ENCODE peak calls at places on chromosomes 6 and 20, in six cellular contexts. One of them, this sample, is unnamed. For H3K9me3, the result is how much of the 10 kb centered on the place peaks cover.

GRCh38 chr20:45892828-45893500 is 1.8 kb downstream of the CTSA start:
- DNase-seq in ascending aorta: no peak
- DNase-seq in breast epithelium: no peak
- DNase-seq in naive thymus-derived CD4-positive, alpha-beta T cell: no peak
- DNase-seq in thoracic aorta: no peak
- DNase-seq in transverse colon: peak
- DNase-seq in this sample: peak

GRCh38 chr6:13012977-13013680 is 296.6 kb downstream of the PHACTR1 start:
- DNase-seq in thoracic aorta: no peak
- DNase-seq in breast epithelium: no peak
- DNase-seq in naive thymus-derived CD4-positive, alpha-beta T cell: no peak
- DNase-seq in ascending aorta: no peak
- DNase-seq in transverse colon: peak
- DNase-seq in this sample: peak

GRCh38 chr6:38937839-38938613 is 110.6 kb upstream of the GLP1R start:
- DNase-seq in thoracic aorta: no peak
- DNase-seq in ascending aorta: no peak
- DNase-seq in naive thymus-derived CD4-positive, alpha-beta T cell: no peak
- DNase-seq in breast epithelium: no peak
- DNase-seq in transverse colon: no peak
- DNase-seq in this sample: no peak

GRCh38 chr20:38325167-38325566 is 21.1 kb upstream of the LBP start:
- DNase-seq in breast epithelium: no peak
- DNase-seq in ascending aorta: no peak
- DNase-seq in transverse colon: no peak
- DNase-seq in thoracic aorta: no peak
- DNase-seq in naive thymus-derived CD4-positive, alpha-beta T cell: no peak
- DNase-seq in this sample: no peak

GRCh38 chr6:106064766-106065165 is 21.4 kb upstream of the PRDM1 start:
- DNase-seq in thoracic aorta: no peak
- DNase-seq in breast epithelium: no peak
- DNase-seq in naive thymus-derived CD4-positive, alpha-beta T cell: no peak
- DNase-seq in ascending aorta: no peak
- DNase-seq in transverse colon: no peak
- DNase-seq in this sample: no peak

GRCh38 chr6:82045965-82046756 is 201.4 kb downstream of the IBTK start:
- DNase-seq in breast epithelium: no peak
- DNase-seq in naive thymus-derived CD4-positive, alpha-beta T cell: no peak
- DNase-seq in transverse colon: no peak
- DNase-seq in ascending aorta: no peak
- DNase-seq in thoracic aorta: no peak
- DNase-seq in this sample: no peak

GRCh38 chr20:4717816-4718215 is 3.9 kb upstream of the PRND start:
- DNase-seq in breast epithelium: no peak
- DNase-seq in thoracic aorta: no peak
- DNase-seq in ascending aorta: no peak
- DNase-seq in naive thymus-derived CD4-positive, alpha-beta T cell: no peak
- DNase-seq in transverse colon: no peak
- DNase-seq in this sample: no peak

GRCh38 chr6:11270030-11271027 is 37.9 kb upstream of the NEDD9 start:
- DNase-seq in ascending aorta: no peak
- DNase-seq in thoracic aorta: no peak
- DNase-seq in breast epithelium: no peak
- DNase-seq in naive thymus-derived CD4-positive, alpha-beta T cell: no peak
- DNase-seq in transverse colon: peak
- DNase-seq in this sample: no peak

GRCh38 chr6:43769526-43770416 is at the start of gene VEGFA:
- DNase-seq in transverse colon: peak
- DNase-seq in breast epithelium: peak
- DNase-seq in ascending aorta: peak
- DNase-seq in thoracic aorta: peak
- DNase-seq in naive thymus-derived CD4-positive, alpha-beta T cell: peak
- DNase-seq in this sample: peak

GRCh38 chr6:119360262-119360915 is 10.8 kb upstream of the MAN1A1 start:
- DNase-seq in ascending aorta: no peak
- DNase-seq in breast epithelium: no peak
- DNase-seq in transverse colon: no peak
- DNase-seq in naive thymus-derived CD4-positive, alpha-beta T cell: no peak
- DNase-seq in thoracic aorta: no peak
- DNase-seq in this sample: no peak

GRCh38 chr6:72212686-72213085 is 326.3 kb downstream of the RIMS1 start:
- DNase-seq in thoracic aorta: no peak
- DNase-seq in ascending aorta: no peak
- DNase-seq in naive thymus-derived CD4-positive, alpha-beta T cell: no peak
- DNase-seq in breast epithelium: no peak
- DNase-seq in transverse colon: no peak
- DNase-seq in this sample: no peak

GRCh38 chr6:43308101-43308989 is at the start of gene CRIP3:
- DNase-seq in transverse colon: peak
- DNase-seq in ascending aorta: no peak
- DNase-seq in naive thymus-derived CD4-positive, alpha-beta T cell: peak
- DNase-seq in thoracic aorta: no peak
- DNase-seq in breast epithelium: no peak
- DNase-seq in this sample: peak

GRCh38 chr6:38646166-38646565 is 6.4 kb upstream of the BTBD9 start:
- DNase-seq in ascending aorta: no peak
- DNase-seq in breast epithelium: no peak
- DNase-seq in transverse colon: no peak
- DNase-seq in thoracic aorta: no peak
- DNase-seq in naive thymus-derived CD4-positive, alpha-beta T cell: no peak
- DNase-seq in this sample: no peak

GRCh38 chr6:30135757-30136156 is at the start of gene TRIM40:
- DNase-seq in ascending aorta: no peak
- DNase-seq in thoracic aorta: no peak
- DNase-seq in naive thymus-derived CD4-positive, alpha-beta T cell: no peak
- DNase-seq in breast epithelium: no peak
- DNase-seq in transverse colon: peak
- DNase-seq in this sample: no peak

GRCh38 chr6:167497387-167498056 is 172.6 kb downstream of the TTLL2 start:
- DNase-seq in thoracic aorta: no peak
- DNase-seq in breast epithelium: no peak
- DNase-seq in naive thymus-derived CD4-positive, alpha-beta T cell: no peak
- DNase-seq in transverse colon: no peak
- DNase-seq in ascending aorta: no peak
- DNase-seq in this sample: no peak

GRCh38 chr6:167494698-167495435 is 170.0 kb downstream of the TTLL2 start:
- DNase-seq in transverse colon: no peak
- DNase-seq in thoracic aorta: no peak
- DNase-seq in naive thymus-derived CD4-positive, alpha-beta T cell: no peak
- DNase-seq in breast epithelium: no peak
- DNase-seq in ascending aorta: no peak
- DNase-seq in this sample: no peak

GRCh38 chr6:167496707-167497106 is 171.8 kb downstream of the TTLL2 start:
- DNase-seq in ascending aorta: no peak
- DNase-seq in breast epithelium: no peak
- DNase-seq in naive thymus-derived CD4-positive, alpha-beta T cell: no peak
- DNase-seq in transverse colon: no peak
- DNase-seq in thoracic aorta: no peak
- DNase-seq in this sample: no peak

GRCh38 chr6:167493961-167494697 is 169.2 kb downstream of the TTLL2 start:
- DNase-seq in transverse colon: peak
- DNase-seq in ascending aorta: no peak
- DNase-seq in naive thymus-derived CD4-positive, alpha-beta T cell: no peak
- DNase-seq in thoracic aorta: no peak
- DNase-seq in breast epithelium: no peak
- DNase-seq in this sample: no peak

DNA sequence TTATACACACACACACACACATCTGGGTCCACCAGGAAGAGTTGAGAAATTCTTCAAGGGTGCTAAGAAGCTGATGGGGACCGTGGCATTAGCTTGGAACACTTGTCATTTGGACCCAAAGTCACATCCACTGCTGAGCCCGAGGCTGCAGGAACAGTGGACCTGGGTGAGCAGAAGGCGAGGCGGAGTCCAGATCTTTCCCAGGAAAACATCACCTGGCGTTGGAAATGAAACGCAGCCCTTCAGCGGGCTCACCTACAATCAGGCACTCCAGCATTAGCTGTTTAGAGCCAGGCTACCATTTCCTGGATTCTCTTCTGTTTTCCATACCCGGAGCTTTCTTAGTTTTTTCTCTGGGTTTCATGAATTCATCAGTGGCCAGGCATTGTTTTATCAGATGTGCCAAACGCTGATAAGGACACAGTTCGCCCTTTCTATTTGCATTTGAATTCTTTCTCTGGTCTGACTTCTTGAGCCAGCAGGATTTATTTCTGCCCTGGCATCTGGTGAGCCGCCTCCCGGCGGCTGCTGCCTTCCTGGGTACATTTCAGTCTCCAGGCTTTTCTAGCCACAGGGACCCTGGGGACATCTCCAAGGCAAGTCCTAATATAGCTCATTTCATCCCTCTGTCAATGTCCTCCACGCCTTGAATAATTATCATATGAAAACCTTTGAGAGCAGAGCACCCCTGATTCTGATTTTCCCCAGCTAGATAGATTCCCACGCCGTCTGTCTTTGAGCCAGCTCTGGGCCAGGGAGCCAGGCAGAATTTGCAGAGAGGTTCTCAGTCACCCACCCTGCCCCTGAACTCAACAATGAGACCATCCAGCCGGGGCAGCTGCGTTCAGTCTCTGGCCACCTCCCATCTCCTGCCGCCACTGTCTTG is 170.9 kb downstream of the TTLL2 start:
- DNase-seq in naive thymus-derived CD4-positive, alpha-beta T cell: no peak
- DNase-seq in transverse colon: no peak
- DNase-seq in ascending aorta: no peak
- DNase-seq in breast epithelium: no peak
- DNase-seq in thoracic aorta: no peak
- DNase-seq in this sample: no peak
- H3K9me3 ChIP-seq in naive thymus-derived CD4-positive, alpha-beta T cell: under half
- H3K9me3 ChIP-seq in transverse colon: under half
- H3K9me3 ChIP-seq in ascending aorta: under half
- H3K9me3 ChIP-seq in breast epithelium: under half
- H3K9me3 ChIP-seq in thoracic aorta: under half
- H3K9me3 ChIP-seq in this sample: under half

GRCh38 chr20:55375920-55376319 is 629.4 kb downstream of the CBLN4 start:
- DNase-seq in naive thymus-derived CD4-positive, alpha-beta T cell: no peak
- DNase-seq in thoracic aorta: no peak
- DNase-seq in ascending aorta: no peak
- DNase-seq in transverse colon: no peak
- DNase-seq in breast epithelium: no peak
- DNase-seq in this sample: no peak
- H3K9me3 ChIP-seq in naive thymus-derived CD4-positive, alpha-beta T cell: under half
- H3K9me3 ChIP-seq in thoracic aorta: under half
- H3K9me3 ChIP-seq in ascending aorta: under half
- H3K9me3 ChIP-seq in transverse colon: under half
- H3K9me3 ChIP-seq in breast epithelium: under half
- H3K9me3 ChIP-seq in this sample: under half

GRCh38 chr6:52840763-52841585 is at the start of gene GSTA5:
- DNase-seq in transverse colon: no peak
- DNase-seq in naive thymus-derived CD4-positive, alpha-beta T cell: no peak
- DNase-seq in thoracic aorta: no peak
- DNase-seq in ascending aorta: no peak
- DNase-seq in breast epithelium: no peak
- DNase-seq in this sample: no peak

GRCh38 chr6:52846002-52846401 is 5.4 kb upstream of the GSTA5 start:
- DNase-seq in naive thymus-derived CD4-positive, alpha-beta T cell: no peak
- DNase-seq in breast epithelium: no peak
- DNase-seq in thoracic aorta: no peak
- DNase-seq in transverse colon: no peak
- DNase-seq in ascending aorta: no peak
- DNase-seq in this sample: no peak

GRCh38 chr6:52839124-52840055 is 1.2 kb downstream of the GSTA5 start:
- DNase-seq in naive thymus-derived CD4-positive, alpha-beta T cell: peak
- DNase-seq in thoracic aorta: no peak
- DNase-seq in transverse colon: peak
- DNase-seq in breast epithelium: peak
- DNase-seq in ascending aorta: no peak
- DNase-seq in this sample: no peak

GRCh38 chr6:52849137-52849536 is 8.5 kb upstream of the GSTA5 start:
- DNase-seq in breast epithelium: no peak
- DNase-seq in naive thymus-derived CD4-positive, alpha-beta T cell: no peak
- DNase-seq in thoracic aorta: no peak
- DNase-seq in ascending aorta: no peak
- DNase-seq in transverse colon: no peak
- DNase-seq in this sample: no peak

DNA sequence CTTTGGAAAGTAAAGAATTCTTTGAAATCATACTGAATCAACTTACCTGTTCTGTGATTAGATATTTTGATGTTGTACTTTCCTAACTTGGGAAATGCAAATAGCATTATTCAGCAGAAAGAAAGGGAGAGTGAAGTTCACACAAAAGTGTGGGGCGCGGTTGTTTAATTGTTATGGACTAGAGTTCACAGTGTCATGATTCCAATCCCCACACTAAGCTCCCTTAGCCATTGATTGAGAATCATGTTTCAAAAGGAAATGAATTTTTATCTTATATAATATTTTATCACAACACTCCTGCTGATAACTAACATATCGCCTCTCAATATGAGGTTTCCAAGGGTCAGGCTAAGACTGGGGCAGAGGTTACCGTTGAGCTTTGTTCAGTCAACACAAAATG is 3.0 kb upstream of the GSTA5 start:
- DNase-seq in thoracic aorta: no peak
- DNase-seq in ascending aorta: no peak
- DNase-seq in naive thymus-derived CD4-positive, alpha-beta T cell: no peak
- DNase-seq in breast epithelium: no peak
- DNase-seq in transverse colon: peak
- DNase-seq in this sample: no peak
- H3K9me3 ChIP-seq in thoracic aorta: under half
- H3K9me3 ChIP-seq in ascending aorta: under half
- H3K9me3 ChIP-seq in naive thymus-derived CD4-positive, alpha-beta T cell: under half
- H3K9me3 ChIP-seq in breast epithelium: under half
- H3K9me3 ChIP-seq in transverse colon: under half
- H3K9me3 ChIP-seq in this sample: under half

GRCh38 chr6:22883061-22883717 is 313.8 kb downstream of the HDGFL1 start:
- DNase-seq in naive thymus-derived CD4-positive, alpha-beta T cell: no peak
- DNase-seq in transverse colon: no peak
- DNase-seq in thoracic aorta: no peak
- DNase-seq in breast epithelium: no peak
- DNase-seq in ascending aorta: no peak
- DNase-seq in this sample: no peak

GRCh38 chr6:22884441-22884840 is 315.1 kb downstream of the HDGFL1 start:
- DNase-seq in breast epithelium: no peak
- DNase-seq in transverse colon: no peak
- DNase-seq in thoracic aorta: no peak
- DNase-seq in naive thymus-derived CD4-positive, alpha-beta T cell: no peak
- DNase-seq in ascending aorta: no peak
- DNase-seq in this sample: no peak

GRCh38 chr6:22878706-22879105 is 309.3 kb downstream of the HDGFL1 start:
- DNase-seq in transverse colon: no peak
- DNase-seq in breast epithelium: no peak
- DNase-seq in naive thymus-derived CD4-positive, alpha-beta T cell: no peak
- DNase-seq in ascending aorta: no peak
- DNase-seq in thoracic aorta: no peak
- DNase-seq in this sample: no peak

GRCh38 chr6:22880686-22881433 is 311.5 kb downstream of the HDGFL1 start:
- DNase-seq in naive thymus-derived CD4-positive, alpha-beta T cell: no peak
- DNase-seq in ascending aorta: no peak
- DNase-seq in thoracic aorta: no peak
- DNase-seq in breast epithelium: no peak
- DNase-seq in transverse colon: no peak
- DNase-seq in this sample: no peak

DNA sequence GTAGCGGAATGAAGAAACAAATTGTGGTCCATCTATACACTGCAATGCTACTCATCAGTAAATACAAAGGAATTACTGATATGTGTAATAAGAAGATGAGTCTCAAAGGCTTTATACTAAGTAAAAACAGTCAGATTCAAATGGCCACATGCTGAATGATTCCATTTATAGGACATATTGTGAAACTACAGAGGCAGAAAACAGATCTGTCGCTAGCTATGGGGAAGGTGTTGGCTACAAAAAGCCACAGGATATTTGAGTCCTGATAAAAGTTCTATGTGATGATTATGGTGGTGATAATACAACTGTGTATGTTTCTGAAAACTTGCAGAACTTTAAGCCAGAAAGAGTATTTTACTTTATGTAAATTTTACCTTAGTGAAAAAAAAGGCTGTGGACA is 313.2 kb downstream of the HDGFL1 start:
- DNase-seq in transverse colon: no peak
- DNase-seq in naive thymus-derived CD4-positive, alpha-beta T cell: no peak
- DNase-seq in thoracic aorta: no peak
- DNase-seq in ascending aorta: no peak
- DNase-seq in breast epithelium: no peak
- DNase-seq in this sample: no peak
- H3K9me3 ChIP-seq in transverse colon: under half
- H3K9me3 ChIP-seq in naive thymus-derived CD4-positive, alpha-beta T cell: under half
- H3K9me3 ChIP-seq in thoracic aorta: under half
- H3K9me3 ChIP-seq in ascending aorta: under half
- H3K9me3 ChIP-seq in breast epithelium: under half
- H3K9me3 ChIP-seq in this sample: under half

This sample was measured in left lung.